ENCODE peak calls at places on chromosome 6, in seven cellular contexts. T, O, Z, J, L, S and K are unnamed samples.

GRCh38 chr6:20403766-20404640 is 2.3 kb downstream of the E2F3 start:
- DNase-seq in T (peak; percentile 74), O (no peak), Z (no peak), J (no peak), L (peak; percentile 49), S (peak; percentile 34), K (no peak)

GRCh38 chr6:132812255-132812732 is 2.1 kb upstream of the RPS12 start:
- DNase-seq in T (peak; percentile 55), O (no peak), Z (no peak), J (no peak), L (peak; percentile 32), S (no peak), K (no peak)

GRCh38 chr6:154247119-154247814 is 109.3 kb downstream of the IPCEF1 start:
- DNase-seq in T (no peak), O (no peak), Z (no peak), J (no peak), L (no peak), S (no peak), K (no peak)

GRCh38 chr6:52788478-52788877 is 15.1 kb downstream of the GSTA1 start:
- DNase-seq in T (no peak), O (no peak), Z (no peak), J (no peak), L (no peak), S (no peak), K (no peak)

GRCh38 chr6:137351890-137352289 is 132.7 kb upstream of the IFNGR1 start:
- DNase-seq in T (no peak), O (no peak), Z (no peak), J (no peak), L (peak; percentile 43), S (no peak), K (no peak)

GRCh38 chr6:112475083-112475482 is 128.0 kb downstream of the RFPL4B start:
- DNase-seq in T (peak; percentile 80), O (no peak), Z (peak; percentile 22), J (no peak), L (peak; percentile 64), S (no peak), K (peak; percentile 92)

GRCh38 chr6:64013061-64013410 is 377.4 kb downstream of the PHF3 start:
- DNase-seq in T (peak; percentile 10), O (no peak), Z (peak; percentile 20), J (no peak), L (no peak), S (no peak), K (no peak)

GRCh38 chr6:155201461-155202226 is 62.2 kb upstream of the CLDN20 start:
- DNase-seq in T (peak; percentile 80), O (no peak), Z (peak; percentile 70), J (no peak), L (peak; percentile 56), S (no peak), K (peak; percentile 52)

GRCh38 chr6:149046822-149047246 is 270.7 kb upstream of the TAB2 start:
- DNase-seq in T (no peak), O (no peak), Z (peak; percentile 58), J (no peak), L (no peak), S (no peak), K (no peak)

GRCh38 chr6:113772961-113773360 is 84.2 kb upstream of the MARCKS start:
- DNase-seq in T (no peak), O (no peak), Z (no peak), J (no peak), L (no peak), S (no peak), K (no peak)

GRCh38 chr6:79719248-79719975 is 88.3 kb downstream of the SH3BGRL2 start:
- DNase-seq in T (peak; percentile 54), O (no peak), Z (peak; percentile 43), J (no peak), L (peak; percentile 59), S (peak; percentile 41), K (no peak)

GRCh38 chr6:150967910-150968309 is 102.4 kb downstream of the MTHFD1L start:
- DNase-seq in T (no peak), O (no peak), Z (no peak), J (no peak), L (peak; percentile 49), S (no peak), K (no peak)

GRCh38 chr6:160992323-160993314 is 1.1 kb downstream of the MAP3K4 start:
- DNase-seq in T (peak; percentile 78), O (no peak), Z (no peak), J (no peak), L (peak; percentile 62), S (peak; percentile 35), K (no peak)

GRCh38 chr6:3808759-3809514 is 40.2 kb upstream of the FAM50B start:
- DNase-seq in T (peak; percentile 95), O (peak; percentile 62), Z (peak; percentile 81), J (peak; percentile 93), L (peak; percentile 88), S (peak; percentile 55), K (peak; percentile 42)

GRCh38 chr6:4355241-4355640 is 219.9 kb upstream of the ECI2 start:
- DNase-seq in T (peak; percentile 95), O (no peak), Z (no peak), J (no peak), L (peak; percentile 93), S (peak; percentile 18), K (peak; percentile 80)

GRCh38 chr6:125358898-125359297 is 57.1 kb upstream of the HDDC2 start:
- DNase-seq in T (no peak), O (no peak), Z (no peak), J (no peak), L (no peak), S (no peak), K (no peak)

GRCh38 chr6:29355603-29356002 is 13.1 kb downstream of the OR5V1 start:
- DNase-seq in T (no peak), O (no peak), Z (no peak), J (no peak), L (no peak), S (no peak), K (no peak)
- TF ChIP-seq CTCF in T (no peak), O (no peak), Z (no peak), J (no peak), L (no peak), S (no peak), K (no peak)

GRCh38 chr6:24060982-24061754 is 64.8 kb upstream of the NRSN1 start:
- DNase-seq in T (no peak), O (no peak), Z (no peak), J (no peak), L (no peak), S (no peak), K (no peak)

GRCh38 chr6:24064832-24065231 is 61.2 kb upstream of the NRSN1 start:
- DNase-seq in T (no peak), O (no peak), Z (no peak), J (no peak), L (no peak), S (no peak), K (no peak)

GRCh38 chr6:24069546-24069945 is 56.5 kb upstream of the NRSN1 start:
- DNase-seq in T (no peak), O (no peak), Z (no peak), J (no peak), L (no peak), S (no peak), K (no peak)

DNA sequence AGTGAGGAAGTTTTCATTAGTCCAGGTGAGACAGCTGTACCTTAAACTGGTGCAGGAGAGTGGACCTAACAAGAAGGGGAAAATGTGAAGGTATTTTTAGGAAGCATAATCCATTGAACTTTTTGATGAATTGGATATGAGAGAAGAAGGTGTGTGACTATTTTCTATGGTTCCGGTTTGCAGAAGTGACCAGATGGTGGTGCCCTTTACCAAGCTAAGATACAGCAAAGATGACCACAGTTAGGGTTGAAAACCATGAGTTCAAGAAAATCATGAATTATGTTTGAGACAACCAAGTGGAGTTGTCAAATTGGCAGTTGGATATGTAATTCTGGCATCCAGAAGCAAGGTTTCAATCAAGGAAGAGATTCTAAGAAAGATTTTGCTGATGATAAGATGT is 61.9 kb upstream of the NRSN1 start:
- DNase-seq in T (no peak), O (no peak), Z (no peak), J (no peak), L (no peak), S (no peak), K (no peak)
- TF ChIP-seq CTCF in T (no peak), O (no peak), Z (peak; percentile 42), J (peak; percentile 5), L (no peak), S (no peak), K (no peak)

GRCh38 chr6:97064578-97064977 is 140.1 kb downstream of the KLHL32 start:
- DNase-seq in T (no peak), O (no peak), Z (no peak), J (no peak), L (no peak), S (no peak), K (no peak)

GRCh38 chr6:97066056-97066455 is 141.5 kb downstream of the KLHL32 start:
- DNase-seq in T (no peak), O (no peak), Z (no peak), J (no peak), L (no peak), S (no peak), K (no peak)

GRCh38 chr6:97067045-97067444 is 142.5 kb downstream of the KLHL32 start:
- DNase-seq in T (no peak), O (no peak), Z (no peak), J (no peak), L (no peak), S (no peak), K (no peak)

GRCh38 chr6:97069363-97069762 is 144.8 kb downstream of the KLHL32 start:
- DNase-seq in T (no peak), O (no peak), Z (no peak), J (no peak), L (no peak), S (no peak), K (no peak)

GRCh38 chr6:97068211-97068610 is 143.7 kb downstream of the KLHL32 start:
- DNase-seq in T (peak; percentile 65), O (no peak), Z (peak; percentile 28), J (no peak), L (no peak), S (no peak), K (no peak)
- TF ChIP-seq CTCF in T (peak; percentile 46), O (peak; percentile 31), Z (peak; percentile 27), J (peak; percentile 46), L (peak; percentile 42), S (peak; percentile 21), K (no peak)

GRCh38 chr6:121677551-121677950 is 242.1 kb downstream of the GJA1 start:
- DNase-seq in T (no peak), O (no peak), Z (peak; percentile 63), J (no peak), L (no peak), S (no peak), K (no peak)

GRCh38 chr6:121682666-121683065 is 247.2 kb downstream of the GJA1 start:
- DNase-seq in T (no peak), O (no peak), Z (no peak), J (no peak), L (no peak), S (no peak), K (no peak)

GRCh38 chr6:121678245-121678644 is 242.8 kb downstream of the GJA1 start:
- DNase-seq in T (no peak), O (no peak), Z (no peak), J (no peak), L (no peak), S (no peak), K (no peak)

GRCh38 chr6:121680058-121680457 is 244.6 kb downstream of the GJA1 start:
- DNase-seq in T (peak; percentile 31), O (no peak), Z (no peak), J (no peak), L (no peak), S (no peak), K (no peak)
- TF ChIP-seq CTCF in T (no peak), O (no peak), Z (no peak), J (no peak), L (no peak), S (no peak), K (no peak)